ENCODE peak calls at places on chromosomes 5 and 9, in four cellular contexts. T is IMR-90, P is H9, Y is H1. N is an unnamed sample.

GRCh38 chr9:110880123-110880522 is 158.1 kb downstream of the LPAR1 start:
- DNase-seq in T (peak; percentile 91), Y (no peak), P (no peak), N (peak; percentile 10)

GRCh38 chr9:35452481-35452880 is 37.4 kb upstream of the RUSC2 start:
- DNase-seq in Y (no peak), P (peak; percentile 31), T (no peak), N (peak; percentile 42)

GRCh38 chr5:39073759-39074008 is 515 bp downstream of the RICTOR start:
- DNase-seq in T (no peak), P (no peak), Y (no peak), N (no peak)

GRCh38 chr5:132883261-132883834 is 9.9 kb downstream of the LEAP2 start:
- DNase-seq in Y (no peak), P (peak; percentile 40), T (peak; percentile 74), N (peak; percentile 82)

GRCh38 chr5:55306641-55307382 is 682 bp downstream of the DHX29 start:
- DNase-seq in P (no peak), Y (no peak), T (no peak), N (no peak)

GRCh38 chr9:85041737-85042136 is 372.2 kb downstream of the NTRK2 start:
- DNase-seq in T (no peak), Y (no peak), P (no peak), N (no peak)

GRCh38 chr5:149732500-149733128 is 2.5 kb downstream of the PPARGC1B start:
- DNase-seq in Y (no peak), T (no peak), P (no peak), N (peak; percentile 54)

GRCh38 chr5:132439521-132440206 is 50.9 kb downstream of the IRF1 start:
- DNase-seq in Y (no peak), P (no peak), T (peak; percentile 97), N (no peak)

GRCh38 chr5:180283026-180283615 is 8.8 kb downstream of the MAPK9 start:
- DNase-seq in Y (no peak), T (peak; percentile 28), P (no peak), N (no peak)

GRCh38 chr5:171946382-171946781 is 60.1 kb downstream of the FBXW11 start:
- DNase-seq in P (no peak), Y (no peak), T (no peak), N (peak; percentile 82)

GRCh38 chr5:115699967-115700366 is 74.1 kb upstream of the TMED7 start:
- DNase-seq in T (no peak), Y (no peak), P (no peak), N (no peak)

DNA sequence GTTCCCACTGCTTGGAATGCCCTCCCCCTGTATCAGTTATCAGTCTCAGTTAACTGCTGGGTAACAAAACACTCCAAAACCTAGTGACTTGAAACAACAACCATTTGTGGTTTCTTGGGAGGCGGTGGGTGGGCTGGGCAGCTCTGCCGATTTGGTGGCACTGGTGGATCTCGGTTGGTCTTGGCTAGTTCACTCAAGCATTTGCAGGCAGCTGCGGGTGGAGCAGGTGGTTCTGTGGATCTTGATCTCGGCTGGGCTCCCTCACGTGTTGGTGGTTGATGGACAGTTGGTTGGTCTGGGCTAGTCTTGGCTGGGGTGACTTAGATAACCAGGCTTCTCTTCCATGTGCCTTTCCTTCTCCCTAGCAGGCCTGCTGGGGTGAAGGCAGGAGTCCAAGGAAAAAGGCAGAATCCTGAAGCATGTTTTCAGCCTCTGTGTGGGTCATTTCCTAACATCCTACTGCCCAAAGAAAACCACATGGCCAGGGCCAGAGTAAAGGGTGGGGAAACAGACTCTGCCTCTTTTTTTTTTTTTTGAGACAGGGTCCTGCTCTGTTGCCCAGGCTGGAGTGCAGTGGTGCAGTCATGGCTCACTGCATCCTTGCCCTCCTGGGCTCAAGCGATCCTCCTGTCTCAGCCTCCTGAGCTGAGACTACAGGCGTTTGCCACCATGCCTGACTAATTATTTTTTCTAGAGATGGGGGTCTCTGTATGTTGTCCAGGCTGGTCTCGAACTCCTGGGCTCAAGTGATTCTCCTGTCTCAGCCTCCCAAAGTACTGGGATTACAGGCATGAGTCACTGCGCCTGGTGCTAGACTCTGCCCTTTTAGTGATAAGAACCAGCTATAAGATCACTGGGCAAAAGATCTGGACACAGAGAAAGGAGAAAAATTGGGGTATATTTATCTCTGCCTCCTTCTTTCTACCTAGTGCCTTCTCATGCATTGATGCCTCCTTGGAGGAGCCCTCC is 183.7 kb downstream of the RGS3 start:
- DNase-seq in P (no peak), T (no peak), Y (no peak), N (no peak)
- H3K27ac ChIP-seq in P (no peak overlapping the region), T (no peak overlapping the region), Y (no peak overlapping the region), N (no peak overlapping the region)

GRCh38 chr5:73106335-73106734 is 14.0 kb upstream of the TMEM171 start:
- DNase-seq in T (no peak), P (no peak), Y (no peak), N (no peak)
- H4K5ac ChIP-seq in T (no peak overlapping the region), P (no peak overlapping the region), Y (no peak overlapping the region), N (no peak overlapping the region)

DNA sequence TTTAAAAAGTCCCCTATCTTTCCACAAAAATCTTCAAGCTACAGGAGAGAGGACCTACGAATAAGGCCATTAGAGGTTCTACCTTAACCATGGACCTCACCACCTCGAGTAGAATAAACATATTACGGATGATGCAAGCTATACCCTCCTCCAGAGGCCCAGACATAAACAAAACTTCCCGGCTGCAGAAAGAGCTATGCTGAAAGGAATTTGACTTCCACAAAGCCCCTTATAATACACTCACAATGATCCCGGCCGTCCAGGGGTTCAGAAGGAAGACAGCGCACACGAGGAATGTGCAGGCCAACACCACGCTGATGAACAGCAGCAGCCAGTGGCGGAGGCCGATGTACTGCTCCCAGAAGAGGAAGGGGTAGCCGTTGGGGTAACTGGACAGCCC is 59.0 kb downstream of the PTCH1 start:
- DNase-seq in Y (no peak), P (no peak), T (peak; percentile 92), N (no peak)
- H3K27ac ChIP-seq in Y (no peak overlapping the region), P (no peak overlapping the region), T (peak overlapping the region; percentile 60), N (no peak overlapping the region)

GRCh38 chr5:162801235-162801634 is 636.2 kb upstream of the CCNG1 start:
- DNase-seq in T (no peak), P (no peak), Y (no peak), N (no peak)
- H4K5ac ChIP-seq in T (no peak overlapping the region), P (no peak overlapping the region), Y (no peak overlapping the region), N (no peak overlapping the region)

N was measured in mesendoderm.